ENCODE peak calls at places on chromosomes 13 and 19, in seven cellular contexts. B is upper lobe of right lung, R is prostate gland, I is stomach, C is HCT116, W is heart left ventricle, N is NT2/D1. H is an unnamed sample. For H3K9me3 and H3K4me1, the result is how much of the 10 kb centered on the place peaks cover.

GRCh38 chr13:51739403-51740112 is 64.4 kb downstream of the DHRS12 start:
- DNase-seq in I (no peak), N (no peak), B (no peak), W (no peak), C (no peak), R (peak), H (no peak)

GRCh38 chr19:10430505-10431253 is 10.3 kb downstream of the PDE4A start:
- DNase-seq in C (no peak), B (peak), R (peak), N (no peak), I (peak), W (peak), H (no peak)

GRCh38 chr19:17725422-17726078 is 6.3 kb downstream of the MAP1S start:
- DNase-seq in B (no peak), C (no peak), I (no peak), R (no peak), W (no peak), N (no peak), H (no peak)

GRCh38 chr19:14719162-14719561 is 29.3 kb downstream of the ZNF333 start:
- DNase-seq in W (no peak), I (no peak), R (no peak), C (no peak), N (no peak), B (no peak), H (no peak)

GRCh38 chr13:40170982-40171381 is 495.5 kb downstream of the FOXO1 start:
- DNase-seq in I (no peak), R (no peak), W (peak), C (peak), N (no peak), B (no peak), H (no peak)

GRCh38 chr19:43662487-43662886 is 7.5 kb downstream of the PLAUR start:
- DNase-seq in B (no peak), W (no peak), R (no peak), N (no peak), I (no peak), C (no peak), H (no peak)

GRCh38 chr13:62684359-62684758 is 1268.7 kb upstream of the PCDH20 start:
- DNase-seq in R (no peak), W (no peak), I (no peak), B (no peak), C (no peak), N (no peak), H (no peak)

GRCh38 chr13:112901951-112902651 is 66.9 kb upstream of the MCF2L start:
- DNase-seq in N (no peak), I (peak), B (no peak), R (peak), C (no peak), W (no peak), H (no peak)

GRCh38 chr13:34246511-34246910 is 428.6 kb downstream of the RFC3 start:
- DNase-seq in I (no peak), W (no peak), R (no peak), C (no peak), N (no peak), B (no peak), H (no peak)

GRCh38 chr19:18340237-18340989 is at the start of gene PGPEP1:
- DNase-seq in I (peak), W (peak), R (peak), B (peak), C (no peak), N (no peak), H (peak)

GRCh38 chr19:30304540-30304939 is 67.6 kb upstream of the ZNF536 start:
- DNase-seq in W (no peak), I (no peak), B (no peak), R (no peak), C (no peak), N (no peak), H (no peak)

GRCh38 chr13:66410314-66410713 is 819.8 kb downstream of the PCDH9 start:
- DNase-seq in W (no peak), I (no peak), B (no peak), C (no peak), R (no peak), N (no peak), H (no peak)

GRCh38 chr13:113364933-113365371 is 1.0 kb upstream of the GRTP1 start:
- DNase-seq in R (no peak), C (no peak), W (no peak), I (no peak), N (no peak), B (no peak), H (no peak)

GRCh38 chr13:44231786-44232516 is 141.7 kb upstream of the SERP2 start:
- DNase-seq in C (peak), W (peak), R (peak), B (peak), N (peak), I (peak), H (peak)

GRCh38 chr13:50421457-50422130 is 406.4 kb downstream of the KCNRG start:
- DNase-seq in I (no peak), R (no peak), C (no peak), W (no peak), N (no peak), B (no peak), H (peak)

GRCh38 chr19:33879818-33880575 is 83.3 kb downstream of the KCTD15 start:
- DNase-seq in C (no peak), N (no peak), R (no peak), I (no peak), W (peak), B (no peak), H (no peak)

GRCh38 chr19:17944301-17944700 is 11.5 kb downstream of the CCDC124 start:
- DNase-seq in B (no peak), N (no peak), R (no peak), W (peak), I (no peak), C (no peak), H (no peak)

GRCh38 chr13:73776137-73776785 is 357.9 kb downstream of the KLF12 start:
- DNase-seq in I (no peak), B (no peak), N (no peak), C (no peak), W (no peak), R (no peak), H (no peak)

GRCh38 chr13:110306960-110307696 is at the start of the genes COL4A1 and COL4A2:
- DNase-seq in R (peak), C (no peak), B (peak), N (peak), I (no peak), W (peak), H (no peak)
- H3K4me3 ChIP-seq in R (peak), C (no peak), B (peak), N (peak), I (peak), W (peak), H (peak)

DNA sequence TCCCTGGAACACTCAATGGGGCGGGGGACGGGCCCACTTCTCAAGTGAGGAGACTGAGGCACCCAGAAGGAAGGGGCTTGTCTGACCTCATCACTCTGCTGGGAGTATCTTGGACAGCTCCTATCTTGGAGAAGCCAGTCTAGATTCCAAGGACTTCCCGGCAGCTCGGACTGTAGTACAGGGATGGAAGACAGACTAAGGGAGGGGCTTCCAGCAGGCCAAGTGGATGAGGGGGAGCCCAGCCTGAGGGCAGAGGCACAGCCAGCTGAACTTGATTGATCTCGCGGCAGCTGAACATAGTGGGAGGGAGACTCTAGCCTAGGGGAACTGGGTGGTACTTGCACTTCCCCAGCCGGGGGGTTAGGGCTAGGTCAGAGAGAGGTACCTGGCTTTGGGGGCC is 702 bp downstream of the CILP2 start:
- DNase-seq in I (no peak), C (no peak), W (no peak), N (no peak), B (no peak), R (no peak), H (no peak)
- H3K9me3 ChIP-seq in I (under half), C (under half), W (under half), N (under half), B (under half), R (under half), H (under half)

GRCh38 chr19:16088351-16088984 is 12.2 kb downstream of the TPM4 start:
- DNase-seq in W (no peak), C (no peak), B (peak), R (peak), I (peak), N (no peak), H (peak)
- H3K4me1 ChIP-seq in W (under half), C (under half), B (under half), R (under half), I (under half), N (under half), H (under half)

DNA sequence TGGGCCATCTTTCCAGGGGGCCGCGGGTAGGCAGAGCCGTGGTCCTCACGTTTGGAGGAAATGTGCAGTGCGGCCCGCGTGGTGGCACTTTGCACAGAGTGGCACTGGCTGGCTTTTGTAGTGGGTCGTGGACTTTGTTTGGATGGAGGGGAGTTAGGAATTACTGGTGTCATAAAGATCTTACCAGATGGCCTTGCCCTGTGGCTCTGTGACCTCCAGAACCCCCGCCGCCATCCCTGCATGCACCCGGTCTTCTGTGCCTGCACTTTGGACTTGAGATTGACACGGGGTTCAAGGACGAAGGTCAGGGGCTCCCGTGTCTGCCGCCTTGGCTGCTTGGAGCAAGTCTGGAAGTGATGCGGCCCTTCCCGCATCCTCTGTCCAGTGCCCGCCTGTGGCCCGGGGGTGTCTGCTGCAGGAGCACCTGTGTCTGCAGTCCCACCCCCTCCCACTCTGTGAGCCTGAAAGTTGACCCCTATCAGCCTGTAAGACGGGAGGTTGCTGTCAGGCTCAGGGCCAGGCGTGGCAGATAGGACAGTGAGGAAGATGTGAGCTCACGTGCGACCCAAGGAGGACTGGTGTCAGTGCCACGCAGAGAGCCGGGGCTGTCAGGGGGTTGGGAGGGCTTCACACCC is 2.2 kb downstream of the GNA11 start:
- DNase-seq in W (no peak), C (no peak), I (no peak), B (peak), R (no peak), N (no peak), H (peak)
- H3K4me3 ChIP-seq in W (peak), C (no peak), I (peak), B (peak), R (peak), N (peak), H (no peak)

DNA sequence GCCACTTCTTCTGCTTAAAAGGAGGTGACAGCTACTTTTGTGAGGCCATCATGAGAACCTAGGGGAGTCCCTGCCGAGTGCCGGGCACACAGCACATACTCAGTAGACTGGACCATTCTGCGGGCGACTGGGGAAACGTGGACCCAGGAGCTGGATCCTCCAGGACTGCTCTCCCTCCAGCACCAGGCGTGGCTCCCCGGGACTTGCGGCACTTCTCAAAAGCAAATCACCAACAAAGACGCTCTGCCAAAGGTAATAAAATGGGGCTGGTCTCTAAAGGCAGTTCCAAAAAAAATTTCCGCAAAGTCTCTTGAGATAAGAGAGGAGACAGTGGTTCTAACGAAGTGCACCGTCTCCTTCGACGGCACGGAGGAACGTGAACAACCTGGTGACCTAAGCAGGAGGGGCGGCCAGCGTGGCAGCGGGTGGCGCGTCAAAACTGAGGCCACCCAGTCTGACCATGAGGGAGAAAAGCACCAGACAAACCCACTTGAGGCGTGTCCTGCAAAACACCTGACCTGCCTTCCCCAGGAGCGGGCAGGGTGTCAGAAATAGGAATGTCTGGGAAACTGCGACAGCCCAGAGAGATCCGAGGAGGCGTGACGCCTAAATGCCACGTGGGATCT is 1.4 kb upstream of the TMPRSS9 start:
- DNase-seq in R (no peak), N (no peak), I (no peak), C (no peak), B (no peak), W (no peak), H (peak)
- H3K9me3 ChIP-seq in R (under half), N (under half), I (under half), C (under half), B (under half), W (under half), H (under half)

GRCh38 chr19:3620145-3620816 is 6.3 kb downstream of the CACTIN start:
- DNase-seq in B (no peak), C (no peak), R (no peak), W (no peak), N (no peak), I (no peak), H (no peak)
- H3K4me1 ChIP-seq in B (under half), C (under half), R (under half), W (under half), N (under half), I (under half), H (under half)